ENCODE peak calls at places on chromosomes 1 and 21, in four cellular contexts. K is T-helper 22 cell, M is head of caudate nucleus, Y is neural progenitor cell. V is an unnamed sample.

GRCh38 chr1:41673806-41674205 is 189.3 kb upstream of the EDN2 start:
- DNase-seq in K (no peak), Y (no peak), M (no peak), V (no peak)

GRCh38 chr1:54325705-54326461 is 80.3 kb downstream of the SSBP3 start:
- DNase-seq in K (no peak), Y (no peak), M (no peak), V (peak)

GRCh38 chr1:97137862-97138514 is 416.4 kb downstream of the PTBP2 start:
- DNase-seq in K (no peak), M (no peak), Y (peak), V (peak)

GRCh38 chr21:29170935-29171334 is 40.5 kb downstream of the MAP3K7CL start:
- DNase-seq in K (no peak), Y (no peak), M (no peak), V (no peak)

GRCh38 chr1:160581970-160582369 is 2.7 kb upstream of the CD84 start:
- DNase-seq in K (no peak), Y (no peak), M (no peak), V (no peak)

GRCh38 chr1:180265201-180265600 is 35.1 kb downstream of the LHX4 start:
- DNase-seq in Y (no peak), K (no peak), M (no peak), V (no peak)

GRCh38 chr1:194227157-194227556 is 1040.7 kb upstream of the B3GALT2 start:
- DNase-seq in K (no peak), Y (no peak), M (no peak), V (no peak)

GRCh38 chr1:162632234-162632666 is at the start of gene DDR2:
- DNase-seq in M (no peak), Y (no peak), K (no peak), V (no peak)

GRCh38 chr1:111099289-111099688 is 40.6 kb downstream of the DRAM2 start:
- DNase-seq in M (no peak), K (no peak), Y (no peak), V (no peak)

GRCh38 chr1:11339346-11340247 is 66.6 kb downstream of the UBIAD1 start:
- DNase-seq in K (no peak), Y (peak), M (no peak), V (peak)

GRCh38 chr1:163295949-163296348 is 25.8 kb upstream of the NUF2 start:
- DNase-seq in Y (no peak), M (no peak), K (no peak), V (no peak)

GRCh38 chr21:44982558-44983244 is 42.9 kb downstream of the SLX9 start:
- DNase-seq in K (no peak), Y (no peak), M (no peak), V (no peak)

GRCh38 chr1:193462629-193463320 is 276.4 kb upstream of the B3GALT2 start:
- DNase-seq in M (no peak), Y (peak), K (no peak), V (peak)

GRCh38 chr1:108732398-108732797 is 14.1 kb upstream of the STXBP3 start:
- DNase-seq in Y (no peak), K (no peak), M (no peak), V (no peak)

GRCh38 chr1:53731779-53732305 is 7.1 kb downstream of the GLIS1 start:
- DNase-seq in Y (no peak), M (no peak), K (no peak), V (no peak)

GRCh38 chr1:32063261-32063681 is 9.5 kb upstream of the TMEM39B start:
- DNase-seq in Y (no peak), K (no peak), M (no peak), V (peak)

GRCh38 chr1:2125375-2126211 is 69.0 kb downstream of the FAAP20 start:
- DNase-seq in Y (peak), M (no peak), K (no peak), V (no peak)

GRCh38 chr1:28864695-28865094 is 49.7 kb upstream of the EPB41 start:
- DNase-seq in M (no peak), K (no peak), Y (no peak), V (no peak)

GRCh38 chr21:40166291-40166843 is 299.1 kb downstream of the PCP4 start:
- DNase-seq in Y (peak), M (no peak), K (no peak), V (no peak)

GRCh38 chr1:52098139-52098871 is 42.2 kb downstream of the BTF3L4 start:
- DNase-seq in K (no peak), M (no peak), Y (peak), V (peak)

GRCh38 chr1:150152182-150152536 is 2.4 kb downstream of the PLEKHO1 start:
- DNase-seq in K (no peak), M (no peak), Y (no peak), V (no peak)

GRCh38 chr1:214506972-214507431 is 44.4 kb downstream of the PTPN14 start:
- DNase-seq in M (no peak), K (no peak), Y (peak), V (no peak)

GRCh38 chr1:194959795-194960194 is 1648.4 kb downstream of the KCNT2 start:
- DNase-seq in Y (no peak), K (no peak), M (no peak), V (no peak)

GRCh38 chr1:168697376-168697775 is 31.6 kb downstream of the DPT start:
- DNase-seq in Y (no peak), M (no peak), K (no peak), V (no peak)

GRCh38 chr1:33265780-33266605 is 9.7 kb downstream of the ZNF362 start:
- DNase-seq in M (no peak), Y (no peak), K (no peak), V (no peak)

GRCh38 chr1:42221952-42222606 is 57.5 kb upstream of the GUCA2A start:
- DNase-seq in M (no peak), K (no peak), Y (no peak), V (no peak)

GRCh38 chr1:79791488-79792211 is 785.1 kb upstream of the ADGRL4 start:
- DNase-seq in M (no peak), K (no peak), Y (no peak), V (no peak)

GRCh38 chr1:37255111-37255795 is 219.1 kb upstream of the ZC3H12A start:
- DNase-seq in K (no peak), M (peak), Y (peak), V (peak)

V was measured in retina.